ENCODE peak calls at places on chromosomes 13 and 19, in six cellular contexts. O, L, N, M, Q and G are unnamed samples.
A peak's percentile ranks its signal among the peaks of the same experiment; 100 is the strongest.

GRCh38 chr13:30318026-30318425 is 10.7 kb upstream of the KATNAL1 start:
- ATAC-seq in N (no peak), L (no peak), O (no peak), M (peak; percentile 39), Q (no peak), G (no peak)

GRCh38 chr19:50932018-50932689 is 20.7 kb downstream of the KLK5 start:
- ATAC-seq in M (no peak), L (no peak), O (no peak), N (peak; percentile 95), Q (no peak), G (no peak)

GRCh38 chr19:14080887-14081796 is 4.4 kb downstream of the C19orf67 start:
- ATAC-seq in O (peak; percentile 95), Q (peak; percentile 92), L (peak; percentile 97), N (peak; percentile 92), M (peak; percentile 85), G (peak; percentile 98)

GRCh38 chr13:97781891-97782305 is 171.6 kb upstream of the IPO5 start:
- ATAC-seq in Q (no peak), L (no peak), O (no peak), M (no peak), N (no peak), G (peak; percentile 53)

GRCh38 chr13:84896128-84896527 is 903.1 kb downstream of the SLITRK6 start:
- ATAC-seq in O (peak; percentile 43), L (no peak), N (no peak), M (peak; percentile 51), Q (peak; percentile 46), G (no peak)

GRCh38 chr13:98503175-98504028 is 73.5 kb downstream of the STK24 start:
- ATAC-seq in O (no peak), Q (peak; percentile 46), L (no peak), M (no peak), N (no peak), G (no peak)

GRCh38 chr19:41868120-41868988 is 8.3 kb downstream of the RPS19 start:
- ATAC-seq in M (no peak), L (no peak), O (peak; percentile 81), N (no peak), Q (no peak), G (no peak)

GRCh38 chr19:56080669-56081401 is 40.3 kb downstream of the ZNF787 start:
- ATAC-seq in L (peak; percentile 81), M (peak; percentile 79), O (peak; percentile 94), Q (peak; percentile 84), N (peak; percentile 28), G (peak; percentile 77)

GRCh38 chr13:27404680-27405079 is 19.7 kb upstream of the GTF3A start:
- ATAC-seq in Q (peak; percentile 75), L (no peak), N (no peak), M (no peak), O (no peak), G (no peak)

GRCh38 chr19:35766571-35767104 is 8.7 kb downstream of the PROSER3 start:
- ATAC-seq in L (no peak), M (no peak), O (no peak), Q (no peak), N (no peak), G (no peak)

GRCh38 chr19:11204943-11205349 is 7.6 kb upstream of the KANK2 start:
- ATAC-seq in L (no peak), M (no peak), N (no peak), O (no peak), Q (no peak), G (no peak)

GRCh38 chr19:7618366-7618765 is 11.0 kb downstream of the XAB2 start:
- ATAC-seq in O (peak; percentile 0), L (no peak), Q (peak; percentile 43), N (peak; percentile 7), M (no peak), G (no peak)

GRCh38 chr13:94248454-94249233 is 230.8 kb downstream of the DCT start:
- ATAC-seq in L (no peak), M (no peak), O (no peak), N (no peak), Q (no peak), G (no peak)

GRCh38 chr13:59437902-59438301 is 725.8 kb downstream of the DIAPH3 start:
- ATAC-seq in M (no peak), Q (no peak), N (no peak), L (no peak), O (no peak), G (no peak)

GRCh38 chr19:12194827-12195500 is 32.1 kb downstream of the ZNF136 start:
- ATAC-seq in N (peak; percentile 92), L (peak; percentile 97), O (peak; percentile 99), Q (peak; percentile 99), M (peak; percentile 63), G (peak; percentile 97)

GRCh38 chr13:114166381-114167131 is 12.5 kb upstream of the CFAP97D2 start:
- ATAC-seq in M (no peak), O (no peak), Q (no peak), N (no peak), L (no peak), G (peak; percentile 74)

GRCh38 chr13:42878721-42879120 is 97.3 kb downstream of the FAM216B start:
- ATAC-seq in M (no peak), N (no peak), L (no peak), O (no peak), Q (no peak), G (no peak)

GRCh38 chr13:112894673-112895481 is 74.1 kb upstream of the MCF2L start:
- ATAC-seq in L (no peak), O (no peak), N (no peak), Q (peak; percentile 13), M (peak; percentile 19), G (peak; percentile 16)

GRCh38 chr13:65940720-65941119 is 1289.4 kb downstream of the PCDH9 start:
- ATAC-seq in N (no peak), Q (peak; percentile 37), L (no peak), O (no peak), M (no peak), G (no peak)

GRCh38 chr19:42196011-42197001 is 21.2 kb downstream of the DEDD2 start:
- ATAC-seq in Q (no peak), O (no peak), M (peak; percentile 73), L (no peak), N (no peak), G (no peak)

GRCh38 chr13:34884366-34884765 is 57.7 kb upstream of the NBEA start:
- ATAC-seq in N (no peak), O (no peak), Q (no peak), M (no peak), L (no peak), G (no peak)

GRCh38 chr13:34617684-34618083 is 324.4 kb upstream of the NBEA start:
- ATAC-seq in Q (peak; percentile 53), O (no peak), N (no peak), L (no peak), M (no peak), G (no peak)

GRCh38 chr13:40485611-40486517 is 180.6 kb downstream of the FOXO1 start:
- ATAC-seq in M (peak; percentile 69), Q (no peak), N (no peak), O (peak; percentile 34), L (peak; percentile 97), G (no peak)

GRCh38 chr19:49491804-49492572 is 4.2 kb upstream of the RPS11 start:
- ATAC-seq in N (no peak), M (no peak), Q (no peak), L (no peak), O (no peak), G (no peak)

GRCh38 chr19:49490287-49491029 is 3.0 kb downstream of the RPL13A start:
- ATAC-seq in L (no peak), O (no peak), M (no peak), Q (no peak), N (no peak), G (no peak)

GRCh38 chr19:49489601-49490167 is 2.3 kb downstream of the RPL13A start:
- ATAC-seq in M (no peak), L (no peak), Q (no peak), N (no peak), O (no peak), G (no peak)

GRCh38 chr19:49492573-49493411 is 3.4 kb upstream of the RPS11 start:
- ATAC-seq in M (peak; percentile 2), N (peak; percentile 17), O (no peak), L (no peak), Q (no peak), G (no peak)

DNA sequence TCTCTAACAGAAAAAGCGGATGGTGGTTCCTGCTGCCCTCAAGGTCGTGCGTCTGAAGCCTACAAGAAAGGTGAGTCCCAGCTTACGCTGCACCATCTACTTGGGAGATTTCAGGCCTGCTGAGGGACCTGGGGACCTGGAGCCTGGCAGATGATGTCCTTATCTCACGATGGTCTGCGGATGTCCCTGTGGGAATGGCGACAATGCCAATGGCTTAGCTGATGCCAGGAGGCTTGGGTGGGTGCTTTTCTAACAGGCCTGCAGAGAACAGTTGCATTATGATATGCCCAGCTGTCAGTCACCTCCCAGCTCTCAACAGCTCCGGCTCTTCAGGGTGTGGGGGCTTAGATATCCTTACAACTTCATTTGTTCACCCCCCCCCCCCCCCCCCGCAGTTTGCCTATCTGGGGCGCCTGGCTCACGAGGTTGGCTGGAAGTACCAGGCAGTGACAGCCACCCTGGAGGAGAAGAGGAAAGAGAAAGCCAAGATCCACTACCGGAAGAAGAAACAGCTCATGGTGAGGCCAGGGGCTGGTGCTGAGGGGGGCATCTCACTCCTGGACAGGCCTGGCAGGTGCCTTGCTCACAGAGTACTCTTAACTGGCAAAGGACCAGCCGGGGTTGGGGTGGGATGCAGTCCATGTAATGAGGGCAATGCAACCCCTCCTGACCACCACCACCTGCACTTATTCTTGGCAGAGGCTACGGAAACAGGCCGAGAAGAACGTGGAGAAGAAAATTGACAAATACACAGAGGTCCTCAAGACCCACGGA is 3.8 kb downstream of the RPL13A start:
- ATAC-seq in N (no peak), M (no peak), Q (no peak), L (no peak), O (no peak), G (no peak)
- H3K27ac ChIP-seq in N (peak overlapping the region; percentile 89), M (peak overlapping the region; percentile 100), Q (no peak overlapping the region), L (peak overlapping the region; percentile 92), O (no peak overlapping the region), G (no peak overlapping the region)

DNA sequence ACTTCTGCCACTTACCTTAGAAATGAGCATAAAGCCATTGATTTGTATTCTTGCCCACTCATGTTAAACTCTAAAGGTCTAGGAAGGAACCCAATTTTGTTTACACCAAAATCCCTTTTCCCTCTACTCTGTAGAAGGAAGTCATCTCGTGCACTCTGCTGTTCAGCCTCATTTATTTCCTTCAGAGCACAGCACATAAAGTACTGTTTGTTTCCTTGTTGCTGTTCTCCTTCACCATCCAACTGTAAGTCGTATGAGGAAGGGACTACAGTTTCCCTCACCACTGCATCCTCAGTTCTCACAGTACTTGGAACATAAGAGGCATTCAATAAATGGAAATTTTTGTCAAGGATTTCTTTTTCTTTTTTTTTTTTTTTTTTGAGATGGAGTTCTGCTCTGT is 24.6 kb downstream of the CDADC1 start:
- ATAC-seq in O (no peak), Q (peak; percentile 45), L (no peak), N (no peak), M (no peak), G (no peak)
- H3K36me3 ChIP-seq in O (peaks cover 11% of the 10 kb centered on the region), Q (peaks cover 6% of the 10 kb centered on the region), L (no peaks in the 10 kb centered on the region), N (peaks cover 6% of the 10 kb centered on the region), M (no peaks in the 10 kb centered on the region), G (peaks cover 29% of the 10 kb centered on the region)

GRCh38 chr19:18097217-18097992 is at the start of gene MAST3:
- ATAC-seq in O (peak; percentile 99), L (peak; percentile 100), Q (peak; percentile 98), M (peak; percentile 83), N (peak; percentile 95), G (peak; percentile 72)
- H3K27ac ChIP-seq in O (no peak within 1 kb of the TSS), L (peak within 1 kb of the TSS; percentile 70), Q (no peak within 1 kb of the TSS), M (no peak within 1 kb of the TSS), N (no peak within 1 kb of the TSS), G (no peak within 1 kb of the TSS)

DNA sequence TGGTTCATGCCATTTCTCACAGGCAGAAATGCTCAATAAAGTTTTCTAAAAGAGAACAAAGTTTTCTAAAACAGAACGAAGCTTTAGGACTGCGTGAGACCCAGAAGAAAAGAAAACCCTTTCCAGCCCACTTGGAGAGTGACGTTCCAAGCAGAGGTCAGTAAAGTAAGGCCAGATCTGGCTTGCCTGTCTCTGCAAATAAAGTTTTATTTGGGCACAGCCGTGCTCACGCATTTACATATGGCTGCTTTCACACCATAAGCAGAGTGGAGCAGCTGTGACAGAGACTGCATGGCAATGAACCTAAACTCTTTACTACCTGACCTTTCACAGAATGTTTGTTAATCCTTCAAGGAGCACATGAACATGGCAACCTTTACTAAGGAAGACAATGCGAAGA is 23.6 kb downstream of the IRS2 start:
- ATAC-seq in L (no peak), O (no peak), Q (no peak), M (no peak), N (no peak), G (no peak)
- H3K36me3 ChIP-seq in L (no peaks in the 10 kb centered on the region), O (no peaks in the 10 kb centered on the region), Q (no peaks in the 10 kb centered on the region), M (no peaks in the 10 kb centered on the region), N (peaks cover 55% of the 10 kb centered on the region), G (no peaks in the 10 kb centered on the region)